ENCODE peak calls at places on chromosomes 1 and 21, in ten cellular contexts. O is colonic mucosa, I is GM12878, Y is ascending aorta, G is tibial nerve, E is neuronal stem cell, D is lower lobe of right lung, U is endodermal cell, H is heart right ventricle, Z is PC-9. X is an unnamed sample. For H3K36me3 and H3K4me1, the result is how much of the 10 kb centered on the place peaks cover.

GRCh38 chr1:110356379-110356778 is 17.2 kb downstream of the RBM15 start:
- DNase-seq in G (no peak), D (no peak), U (no peak), I (no peak), O (no peak), H (no peak), E (no peak), Y (no peak), Z (peak), X (no peak)

GRCh38 chr21:37767984-37768383 is 148.3 kb downstream of the KCNJ6 start:
- DNase-seq in G (no peak), O (no peak), E (no peak), I (no peak), D (no peak), H (no peak), Y (no peak), U (peak), Z (no peak), X (no peak)

GRCh38 chr1:7384679-7385078 is 386.4 kb upstream of the VAMP3 start:
- DNase-seq in O (peak), E (no peak), G (no peak), D (no peak), Z (no peak), U (peak), H (no peak), Y (no peak), I (no peak), X (peak)

GRCh38 chr1:22179197-22179803 is 36.4 kb upstream of the WNT4 start:
- DNase-seq in D (no peak), I (no peak), Y (no peak), E (no peak), G (no peak), H (no peak), Z (no peak), U (no peak), O (no peak), X (no peak)

GRCh38 chr1:161763522-161764098 is 2.5 kb upstream of the ATF6 start:
- DNase-seq in U (peak), G (no peak), E (no peak), H (no peak), Y (no peak), Z (no peak), O (peak), D (no peak), I (no peak), X (no peak)

GRCh38 chr1:66055092-66055491 is 262.4 kb downstream of the PDE4B start:
- DNase-seq in U (no peak), E (no peak), H (no peak), I (no peak), D (no peak), G (no peak), Z (no peak), O (no peak), Y (no peak), X (no peak)

GRCh38 chr1:231240883-231241735 is at the start of gene GNPAT:
- DNase-seq in U (peak), D (peak), E (peak), I (peak), Z (peak), G (peak), H (peak), O (peak), Y (peak), X (peak)

GRCh38 chr1:197197430-197197997 is 51.0 kb upstream of the ASPM start:
- DNase-seq in O (no peak), H (no peak), U (no peak), Y (no peak), E (no peak), G (no peak), I (no peak), Z (no peak), D (no peak), X (no peak)

GRCh38 chr1:93979718-93980319 is 70.6 kb upstream of the GCLM start:
- DNase-seq in I (no peak), E (no peak), Y (no peak), Z (no peak), O (peak), U (peak), D (no peak), G (no peak), H (no peak), X (peak)

GRCh38 chr21:42079008-42079938 is 8.2 kb downstream of the UMODL1 start:
- DNase-seq in U (no peak), Z (no peak), I (no peak), O (no peak), H (no peak), Y (no peak), D (no peak), G (no peak), E (no peak), X (no peak)

GRCh38 chr21:36583591-36583990 is 103.7 kb upstream of the CLDN14 start:
- DNase-seq in G (no peak), O (no peak), H (no peak), D (no peak), Z (no peak), E (no peak), I (no peak), U (no peak), Y (no peak), X (no peak)

GRCh38 chr1:100581096-100581705 is 43.3 kb downstream of the GPR88 start:
- DNase-seq in E (no peak), G (no peak), O (no peak), U (no peak), I (peak), H (no peak), D (no peak), Y (no peak), Z (no peak), X (no peak)

GRCh38 chr1:203768158-203768725 is 3.3 kb downstream of the LAX1 start:
- DNase-seq in G (no peak), U (no peak), Y (no peak), O (no peak), H (no peak), Z (no peak), E (no peak), I (no peak), D (no peak), X (no peak)

GRCh38 chr1:214717323-214717722 is 114.3 kb downstream of the CENPF start:
- DNase-seq in U (no peak), Z (no peak), D (no peak), E (no peak), I (no peak), H (no peak), G (no peak), Y (no peak), O (no peak), X (no peak)

GRCh38 chr1:31745071-31745897 is 18.9 kb downstream of the ADGRB2 start:
- DNase-seq in I (no peak), U (peak), Y (no peak), G (no peak), O (peak), D (no peak), E (no peak), Z (peak), H (peak), X (peak)

GRCh38 chr1:82411604-82412003 is 610.9 kb downstream of the ADGRL2 start:
- DNase-seq in I (no peak), Y (no peak), E (no peak), O (no peak), G (no peak), U (no peak), H (no peak), D (no peak), Z (no peak), X (no peak)

GRCh38 chr1:12007204-12007603 is 12.1 kb upstream of the MIIP start:
- DNase-seq in I (no peak), Z (no peak), U (no peak), D (no peak), H (no peak), G (no peak), E (no peak), Y (no peak), O (no peak), X (no peak)

GRCh38 chr1:92728687-92729086 is 56.2 kb downstream of the EVI5 start:
- DNase-seq in Y (no peak), H (no peak), E (no peak), O (no peak), D (no peak), Z (no peak), G (no peak), U (no peak), I (no peak), X (no peak)

GRCh38 chr1:1421147-1421906 is at the start of gene ANKRD65:
- DNase-seq in U (peak), H (no peak), E (no peak), Z (peak), D (peak), I (no peak), O (no peak), Y (no peak), G (no peak), X (no peak)

GRCh38 chr1:197066719-197067456 is at the start of gene F13B:
- DNase-seq in H (no peak), E (no peak), D (no peak), Y (no peak), O (no peak), Z (no peak), G (no peak), U (no peak), I (no peak), X (no peak)

DNA sequence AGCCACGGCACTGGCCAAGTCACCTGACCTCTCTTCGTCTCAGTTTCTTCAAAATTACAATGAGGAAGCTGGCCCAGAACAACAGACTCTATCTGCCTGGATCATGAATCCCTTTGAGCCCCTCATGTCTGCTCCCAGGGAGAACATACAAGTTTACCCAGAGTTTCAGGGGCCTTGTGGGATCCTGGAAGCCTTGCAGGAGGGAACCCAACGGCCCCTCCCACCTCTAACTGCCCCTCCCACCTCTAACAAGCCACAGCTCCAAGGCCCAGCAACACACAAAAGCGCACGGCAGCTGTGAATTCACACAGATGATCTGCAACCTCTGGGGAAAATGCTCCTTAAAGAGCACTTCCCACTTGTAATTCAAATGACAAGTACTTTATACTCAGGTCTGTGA is 113.3 kb downstream of the NPHP4 start:
- DNase-seq in Y (no peak), Z (no peak), G (no peak), I (no peak), D (no peak), U (no peak), O (no peak), E (no peak), H (no peak), X (no peak)
- H3K36me3 ChIP-seq in Y (half or more), Z (under half), G (under half), I (under half), D (half or more), U (under half), O (under half), E (under half), H (under half), X (half or more)

GRCh38 chr1:155313266-155313665 is 4.6 kb downstream of the FDPS start:
- DNase-seq in G (no peak), E (no peak), Z (no peak), D (no peak), Y (no peak), H (no peak), U (peak), O (no peak), I (no peak), X (no peak)
- H3K27ac ChIP-seq in G (no peak), E (no peak), Z (no peak), D (no peak), Y (no peak), H (no peak), U (no peak), O (no peak), I (no peak), X (no peak)

GRCh38 chr1:171513743-171514142 is 28.4 kb downstream of the PRRC2C start:
- DNase-seq in G (no peak), Z (no peak), I (no peak), D (no peak), Y (no peak), E (no peak), O (no peak), H (no peak), U (no peak), X (no peak)

DNA sequence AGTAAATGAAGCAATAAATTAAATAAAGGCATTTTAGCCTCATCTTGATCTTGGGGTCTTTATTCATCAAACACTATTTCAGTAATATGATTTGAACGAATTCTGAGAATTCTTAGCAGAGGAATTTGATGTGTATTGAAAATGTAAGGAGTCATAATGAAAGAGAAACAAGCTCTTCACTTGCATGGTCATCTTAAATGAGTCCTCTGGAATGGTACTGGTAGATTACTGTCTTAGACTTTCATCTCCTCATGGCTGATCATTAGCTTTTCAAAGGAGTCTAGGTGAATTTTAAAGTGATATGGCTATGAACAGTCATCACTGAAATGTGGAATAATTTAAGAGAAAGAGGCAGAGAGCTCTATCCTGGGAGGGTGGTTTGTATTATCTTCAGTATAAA is 30.0 kb downstream of the PRRC2C start:
- DNase-seq in G (no peak), Z (no peak), H (no peak), D (no peak), I (no peak), E (no peak), U (no peak), Y (no peak), O (no peak), X (no peak)
- H3K4me1 ChIP-seq in G (under half), Z (under half), H (under half), D (under half), I (under half), E (under half), U (under half), Y (under half), O (under half), X (under half)

GRCh38 chr1:6085666-6086065 is 40.0 kb downstream of the KCNAB2 start:
- DNase-seq in G (no peak), U (no peak), Y (no peak), Z (no peak), H (no peak), O (no peak), D (no peak), E (no peak), I (no peak), X (no peak)

GRCh38 chr1:6087958-6088357 is 42.3 kb downstream of the KCNAB2 start:
- DNase-seq in I (no peak), E (no peak), U (no peak), D (no peak), H (no peak), Z (no peak), O (no peak), Y (no peak), G (no peak), X (no peak)

GRCh38 chr1:6087402-6087772 is 41.7 kb downstream of the KCNAB2 start:
- DNase-seq in D (no peak), G (no peak), H (no peak), Z (no peak), I (no peak), U (no peak), E (no peak), O (no peak), Y (no peak), X (no peak)

GRCh38 chr1:6086358-6086757 is 40.7 kb downstream of the KCNAB2 start:
- DNase-seq in U (no peak), D (no peak), I (no peak), E (no peak), Z (no peak), Y (no peak), H (no peak), O (no peak), G (no peak), X (no peak)

DNA sequence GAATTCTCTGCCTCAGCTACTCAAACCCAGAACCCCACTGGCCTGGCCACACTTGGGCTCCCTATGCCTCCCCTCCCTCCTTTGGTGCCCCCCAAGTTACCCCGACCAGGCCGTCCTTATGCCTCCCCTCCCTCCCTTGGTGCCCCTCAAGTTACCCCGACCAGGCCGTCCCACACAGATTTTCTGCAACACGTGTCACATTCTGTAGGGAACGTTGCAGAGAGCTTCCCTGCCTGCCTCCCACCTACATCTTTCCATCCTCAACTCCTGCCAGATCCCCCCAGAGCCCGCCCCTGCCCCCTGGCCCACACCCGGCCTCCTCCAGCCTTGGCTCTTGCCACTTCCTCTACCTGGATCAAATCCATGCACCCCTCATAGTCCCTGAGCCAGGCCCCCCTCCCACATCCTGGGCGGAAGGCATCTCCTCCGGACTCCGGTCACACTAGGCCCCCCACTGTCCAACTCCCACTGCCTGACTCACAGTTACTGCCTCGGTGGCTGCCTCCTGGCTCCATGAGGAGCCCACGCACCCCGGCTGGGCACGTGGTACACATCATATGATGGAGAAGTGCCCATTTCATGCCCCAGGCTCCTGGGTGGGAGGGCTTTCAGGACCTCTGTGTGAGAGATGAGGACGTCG is 41.2 kb downstream of the KCNAB2 start:
- DNase-seq in D (no peak), H (no peak), Y (no peak), G (no peak), Z (no peak), U (no peak), E (no peak), I (no peak), O (no peak), X (no peak)
- H3K36me3 ChIP-seq in D (under half), H (under half), Y (under half), G (under half), Z (under half), U (under half), E (under half), I (under half), O (under half), X (under half)

GRCh38 chr1:209355415-209355814 is 228.1 kb upstream of the CAMK1G start:
- DNase-seq in D (no peak), Z (no peak), H (no peak), G (no peak), U (no peak), Y (no peak), E (no peak), O (no peak), I (no peak), X (no peak)

GRCh38 chr1:209354840-209355165 is 228.7 kb upstream of the CAMK1G start:
- DNase-seq in H (no peak), E (no peak), Y (no peak), D (no peak), O (no peak), U (no peak), G (no peak), Z (no peak), I (no peak), X (no peak)

GRCh38 chr1:209353097-209353496 is 230.4 kb upstream of the CAMK1G start:
- DNase-seq in O (no peak), D (no peak), Z (no peak), U (no peak), E (no peak), I (no peak), Y (no peak), H (no peak), G (no peak), X (no peak)

GRCh38 chr1:209356909-209357498 is 226.5 kb upstream of the CAMK1G start:
- DNase-seq in D (no peak), Y (no peak), G (no peak), Z (peak), I (no peak), U (no peak), E (no peak), H (no peak), O (no peak), X (no peak)

DNA sequence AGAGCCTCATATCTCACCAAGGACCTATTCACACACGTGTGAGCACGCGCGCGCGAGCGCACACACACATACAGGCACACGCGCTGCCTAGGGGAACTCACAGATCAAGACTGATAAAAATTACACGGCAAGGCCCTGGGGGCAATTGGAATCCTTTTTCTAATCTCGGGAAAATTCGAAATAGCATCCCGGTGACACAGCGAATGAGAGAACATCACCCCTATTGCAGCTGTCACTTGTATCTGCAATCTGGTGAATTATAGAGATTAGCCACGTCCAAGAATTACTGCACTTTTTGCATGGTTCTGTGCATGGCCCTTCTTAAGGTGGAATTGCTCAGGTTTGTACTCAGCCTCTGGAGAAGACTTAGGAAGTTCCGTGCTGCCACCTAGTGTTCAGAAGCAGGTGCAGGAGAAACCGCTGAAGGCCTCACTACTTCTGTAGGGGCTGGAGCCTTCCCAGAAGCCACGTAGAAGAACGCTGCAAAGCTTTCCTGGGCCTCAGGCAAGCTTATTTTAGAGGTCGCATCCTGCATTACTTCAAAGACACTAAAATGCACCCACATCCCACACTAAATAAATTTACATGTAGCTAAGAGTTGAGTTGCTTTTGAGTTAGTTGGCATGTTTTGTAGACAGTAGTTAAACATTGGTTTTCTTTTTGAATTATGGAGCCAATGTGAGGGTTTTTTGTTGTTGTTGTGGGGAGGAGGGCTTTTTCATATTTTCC is 229.2 kb upstream of the CAMK1G start:
- DNase-seq in H (peak), U (peak), G (peak), E (peak), D (peak), I (no peak), O (peak), Y (peak), Z (peak), X (peak)
- H3K27ac ChIP-seq in H (no peak), U (no peak), G (no peak), E (no peak), D (no peak), I (no peak), O (no peak), Y (no peak), Z (no peak), X (no peak)

GRCh38 chr1:86703696-86704455 is 500 bp upstream of the SH3GLB1 start:
- DNase-seq in E (peak), Z (no peak), D (no peak), U (peak), I (peak), G (no peak), H (no peak), Y (no peak), O (peak), X (no peak)

GRCh38 chr1:86704972-86705632 is 726 bp downstream of the SH3GLB1 start:
- DNase-seq in U (no peak), G (peak), I (no peak), Z (peak), D (peak), H (peak), E (no peak), Y (peak), O (peak), X (peak)

GRCh38 chr1:86704456-86704971 is at the start of gene SH3GLB1:
- DNase-seq in U (peak), O (peak), Z (peak), D (peak), G (peak), E (peak), H (peak), I (peak), Y (peak), X (peak)

GRCh38 chr1:86706018-86706417 is 1.6 kb downstream of the SH3GLB1 start:
- DNase-seq in U (no peak), Z (no peak), Y (no peak), H (no peak), I (no peak), O (no peak), D (no peak), G (no peak), E (no peak), X (no peak)

GRCh38 chr1:86705633-86705985 is 1.2 kb downstream of the SH3GLB1 start:
- DNase-seq in G (no peak), Z (no peak), O (no peak), H (no peak), U (no peak), Y (no peak), I (no peak), D (no peak), E (no peak), X (no peak)
- H3K4me1 ChIP-seq in G (half or more), Z (under half), O (under half), H (under half), U (under half), Y (under half), I (under half), D (under half), E (under half), X (half or more)

GRCh38 chr1:16970132-16970910 is 10.1 kb downstream of the MFAP2 start:
- DNase-seq in E (no peak), G (no peak), Z (no peak), O (no peak), U (no peak), Y (no peak), H (no peak), I (no peak), D (no peak), X (no peak)
- H3K36me3 ChIP-seq in E (half or more), G (under half), Z (under half), O (under half), U (under half), Y (under half), H (under half), I (under half), D (under half), X (under half)

X was measured in left ventricle myocardium inferior.